ENCODE peak calls at places on chromosomes 12 and 14, in six cellular contexts. Z is A549, P is HepG2, Q is IMR-90, B is K562, S is GM12878. U is an unnamed sample.

GRCh38 chr12:12990700-12991468 is 9.2 kb downstream of the HEBP1 start:
- DNase-seq in B (no peak), Z (no peak), Q (no peak), S (no peak), P (no peak), U (no peak)

GRCh38 chr12:82912406-82912805 is 225.7 kb downstream of the TMTC2 start:
- DNase-seq in Q (peak; percentile 4), P (no peak), Z (no peak), B (no peak), S (no peak), U (no peak)

GRCh38 chr12:88960213-88960878 is 380.1 kb upstream of the KITLG start:
- DNase-seq in Z (no peak), Q (peak; percentile 49), S (no peak), P (peak; percentile 59), B (no peak), U (no peak)

GRCh38 chr14:82565825-82566224 is 1032.2 kb upstream of the SEL1L start:
- DNase-seq in Q (no peak), P (no peak), S (no peak), B (no peak), Z (no peak), U (no peak)

GRCh38 chr12:6041891-6042290 is 82.6 kb downstream of the VWF start:
- DNase-seq in Q (peak; percentile 62), Z (no peak), P (no peak), S (no peak), B (no peak), U (no peak)

GRCh38 chr12:51372021-51372420 is 19.2 kb downstream of the GALNT6 start:
- DNase-seq in B (no peak), P (no peak), S (no peak), Q (no peak), Z (no peak), U (no peak)

GRCh38 chr12:106149096-106149784 is 10.5 kb upstream of the NUAK1 start:
- DNase-seq in Q (peak; percentile 18), S (no peak), Z (peak; percentile 58), P (no peak), B (peak; percentile 25), U (no peak)

GRCh38 chr12:11980133-11980532 is 90.6 kb upstream of the BCL2L14 start:
- DNase-seq in Z (no peak), P (no peak), Q (no peak), S (peak; percentile 28), B (no peak), U (no peak)

GRCh38 chr12:64385468-64385867 is 5.1 kb downstream of the C12orf56 start:
- DNase-seq in P (no peak), Q (peak; percentile 31), Z (no peak), S (no peak), B (no peak), U (no peak)

GRCh38 chr14:77457115-77457521 is 283 bp downstream of the VIPAS39 start:
- DNase-seq in B (no peak), S (no peak), Q (peak; percentile 40), Z (no peak), P (no peak), U (no peak)

GRCh38 chr14:105465209-105466031 is 9.2 kb upstream of the CRIP2 start:
- DNase-seq in B (no peak), P (no peak), S (no peak), Q (no peak), Z (no peak), U (no peak)

GRCh38 chr14:95255487-95255886 is 64.2 kb downstream of the CLMN start:
- DNase-seq in Q (peak; percentile 1), Z (peak; percentile 81), S (no peak), B (peak; percentile 38), P (no peak), U (peak; percentile 53)

GRCh38 chr14:61671086-61671485 is 24.2 kb upstream of the HIF1A start:
- DNase-seq in Q (no peak), Z (no peak), P (no peak), S (no peak), B (no peak), U (no peak)

GRCh38 chr12:47777741-47778558 is 4.9 kb downstream of the SLC48A1 start:
- DNase-seq in S (no peak), B (peak; percentile 89), Q (no peak), Z (no peak), P (no peak), U (no peak)

GRCh38 chr12:128727999-128728398 is 95.8 kb downstream of the SLC15A4 start:
- DNase-seq in B (no peak), P (peak; percentile 15), Q (no peak), Z (no peak), S (no peak), U (no peak)

GRCh38 chr14:63896278-63896720 is 43.5 kb downstream of the SYNE2 start:
- DNase-seq in Z (no peak), P (peak; percentile 81), B (no peak), S (no peak), Q (peak; percentile 71), U (no peak)

GRCh38 chr14:97359391-97359790 is 562.2 kb downstream of the VRK1 start:
- DNase-seq in P (no peak), Q (no peak), B (no peak), Z (no peak), S (no peak), U (no peak)

GRCh38 chr12:15862840-15863239 is 19.3 kb upstream of the STRAP start:
- DNase-seq in Z (no peak), Q (no peak), P (peak; percentile 62), S (no peak), B (no peak), U (no peak)
- TF ChIP-seq BHLHE40 in Z (no peak), Q (no peak), P (no peak), S (no peak), B (no peak), U (no peak)

DNA sequence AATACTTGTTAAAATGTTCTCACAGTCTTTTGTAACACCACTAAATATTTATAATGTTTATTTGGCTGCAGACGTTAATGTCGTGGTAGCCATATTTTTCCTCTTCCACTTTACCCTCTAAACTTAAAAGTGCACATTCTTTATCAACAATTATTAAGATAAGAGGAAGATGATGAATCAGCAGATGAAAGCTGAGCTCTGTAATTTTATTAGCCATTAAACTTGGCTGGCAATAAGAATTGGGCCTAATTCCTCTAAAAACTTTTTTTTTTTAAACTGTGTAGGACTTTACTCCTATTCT is 447.5 kb downstream of the AEBP2 start:
- DNase-seq in P (no peak), Q (peak; percentile 21), Z (no peak), S (no peak), B (no peak), U (no peak)
- TF ChIP-seq BHLHE40 in P (no peak), Q (no peak), Z (no peak), S (no peak), B (no peak), U (no peak)

DNA sequence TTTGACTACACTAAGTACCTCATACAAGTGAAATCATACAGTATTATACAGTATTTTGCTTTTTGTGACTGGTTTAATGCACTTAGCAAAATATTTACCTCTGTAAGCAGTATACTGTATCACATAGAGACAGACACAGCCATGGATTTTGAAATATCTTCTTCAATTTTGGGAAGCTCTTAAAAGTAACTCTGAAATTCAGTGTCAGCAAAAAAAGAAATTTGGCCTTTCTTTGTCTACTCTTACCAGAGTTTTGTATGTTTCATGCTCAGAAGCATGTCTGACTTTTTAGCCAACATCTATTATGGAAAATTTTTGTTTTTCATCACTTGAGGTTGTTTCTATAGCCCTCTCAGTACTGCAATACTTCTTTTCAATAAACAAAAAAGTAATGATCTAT is 1102.2 kb downstream of the TRHDE start:
- DNase-seq in Q (no peak), S (no peak), B (no peak), P (no peak), Z (no peak), U (no peak)
- TF ChIP-seq BHLHE40 in Q (no peak), S (no peak), B (no peak), P (no peak), Z (no peak), U (no peak)

GRCh38 chr14:93055651-93056115 is 60.0 kb downstream of the ITPK1 start:
- DNase-seq in S (no peak), Z (no peak), Q (no peak), P (no peak), B (no peak), U (no peak)
- TF ChIP-seq BHLHE40 in S (no peak), Z (no peak), Q (no peak), P (no peak), B (no peak), U (no peak)

GRCh38 chr14:30949651-30950050 is 75.3 kb downstream of the COCH start:
- DNase-seq in P (no peak), Q (no peak), Z (no peak), S (no peak), B (no peak), U (no peak)
- TF ChIP-seq BHLHE40 in P (no peak), Q (no peak), Z (no peak), S (no peak), B (no peak), U (no peak)

GRCh38 chr14:67680121-67680602 is 5.7 kb upstream of the VTI1B start:
- DNase-seq in B (peak; percentile 81), S (peak; percentile 90), Q (peak; percentile 98), Z (no peak), P (no peak), U (no peak)

GRCh38 chr14:67680941-67681340 is 6.5 kb upstream of the VTI1B start:
- DNase-seq in P (no peak), B (peak; percentile 69), Z (no peak), Q (no peak), S (no peak), U (no peak)

DNA sequence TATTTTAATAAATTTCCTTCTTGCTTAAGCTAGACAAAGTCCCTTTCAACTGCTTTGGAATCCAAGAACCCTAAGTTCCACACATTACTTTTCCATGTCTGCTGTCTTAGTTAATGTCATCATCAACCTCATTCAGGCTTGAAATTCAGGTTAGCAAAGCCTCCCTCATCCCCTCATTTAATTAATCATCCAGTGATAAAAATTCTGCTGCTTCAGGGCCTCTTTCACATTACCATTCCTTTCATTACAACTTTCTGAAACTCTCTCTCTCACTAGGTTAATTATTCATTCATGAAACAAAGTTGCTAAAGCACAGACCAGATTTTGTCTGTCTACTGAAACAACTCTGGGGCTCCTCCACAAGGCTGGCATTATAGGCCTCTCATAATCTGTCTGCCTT is 9.4 kb upstream of the VTI1B start:
- DNase-seq in Z (no peak), Q (no peak), P (no peak), S (no peak), B (no peak), U (no peak)
- TF ChIP-seq BHLHE40 in Z (no peak), Q (no peak), P (no peak), S (no peak), B (no peak), U (no peak)